ENCODE peak calls at places on chromosome 15, in six cellular contexts. L is H1, T is WTC11, I is A549, W is endothelial cell of umbilical vein, A is HepG2. Y is an unnamed sample.
A peak's percentile ranks its signal among the peaks of the same experiment; 100 is the strongest.

GRCh38 chr15:38746211-38746610 is 181.6 kb upstream of the RASGRP1 start:
- DNase-seq in W (no peak), A (no peak), T (no peak), I (no peak), L (no peak), Y (no peak)

GRCh38 chr15:22922003-22922402 is 58.2 kb downstream of the CYFIP1 start:
- DNase-seq in I (no peak), W (no peak), T (no peak), L (no peak), A (no peak), Y (no peak)

GRCh38 chr15:93278006-93278405 is 189.0 kb upstream of the RGMA start:
- DNase-seq in I (no peak), L (no peak), T (no peak), W (no peak), A (no peak), Y (no peak)

GRCh38 chr15:58517682-58518525 is 86.1 kb downstream of the LIPC start:
- DNase-seq in W (no peak), T (no peak), I (no peak), A (no peak), L (no peak), Y (no peak)

GRCh38 chr15:41429003-41429890 is 12.4 kb downstream of the RTF1 start:
- DNase-seq in W (no peak), T (no peak), I (no peak), L (no peak), A (no peak), Y (no peak)

GRCh38 chr15:43878466-43878865 is 51.7 kb downstream of the WDR76 start:
- DNase-seq in I (no peak), T (no peak), L (no peak), W (no peak), A (no peak), Y (no peak)

GRCh38 chr15:92647467-92648163 is 8.0 kb downstream of the FAM174B start:
- DNase-seq in T (no peak), W (no peak), I (no peak), L (no peak), A (no peak), Y (no peak)

GRCh38 chr15:49877871-49878511 is 241.0 kb downstream of the ATP8B4 start:
- DNase-seq in T (no peak), I (no peak), W (no peak), A (no peak), L (no peak), Y (no peak)

GRCh38 chr15:81843226-81843625 is 202.6 kb downstream of the MEX3B start:
- DNase-seq in A (no peak), I (no peak), T (no peak), W (no peak), L (no peak), Y (no peak)

DNA sequence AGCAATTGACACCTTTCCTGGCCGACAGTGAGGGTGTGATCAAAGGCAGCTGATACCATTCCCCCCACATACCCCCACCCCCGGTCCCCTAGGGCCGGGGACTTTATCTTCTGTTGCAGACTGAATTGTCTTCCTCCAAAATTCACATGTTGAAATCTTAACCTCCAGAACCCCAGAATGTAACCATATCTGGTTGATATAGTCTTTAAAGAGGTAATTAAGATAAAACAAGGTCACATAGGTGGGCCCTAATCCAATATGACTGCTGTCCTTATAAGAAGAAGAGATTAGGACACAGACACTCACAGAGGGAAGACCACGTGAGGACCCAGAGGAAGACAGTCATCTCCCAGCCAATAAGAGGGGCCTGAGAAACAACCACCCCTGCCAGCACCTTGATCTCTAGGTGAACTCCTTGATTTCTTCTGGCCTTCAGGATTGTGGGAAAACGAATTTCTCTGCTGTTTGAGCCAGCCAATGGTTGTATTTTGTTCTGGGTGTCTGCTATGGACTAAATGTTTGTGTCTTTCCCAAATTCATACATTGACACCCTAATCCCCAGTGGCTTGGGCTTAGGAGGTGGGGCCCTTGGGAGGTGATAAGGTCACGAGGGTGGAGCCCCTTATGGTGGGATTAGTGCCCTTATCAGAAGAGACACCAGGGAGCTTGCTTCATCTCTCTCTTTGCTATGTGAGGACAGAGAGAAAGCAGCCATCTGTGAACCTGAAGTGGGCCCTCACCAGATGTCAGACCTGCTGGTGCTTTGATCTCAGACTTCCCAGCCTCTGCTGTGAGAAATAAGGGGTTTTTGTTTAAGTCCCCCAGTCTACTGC is 144.0 kb downstream of the CHSY1 start:
- DNase-seq in T (no peak), W (no peak), L (no peak), A (no peak), I (no peak), Y (peak; percentile 41)
- TF ChIP-seq JUN in T (no peak), W (no peak), L (no peak), A (no peak), I (no peak), Y (no peak)

DNA sequence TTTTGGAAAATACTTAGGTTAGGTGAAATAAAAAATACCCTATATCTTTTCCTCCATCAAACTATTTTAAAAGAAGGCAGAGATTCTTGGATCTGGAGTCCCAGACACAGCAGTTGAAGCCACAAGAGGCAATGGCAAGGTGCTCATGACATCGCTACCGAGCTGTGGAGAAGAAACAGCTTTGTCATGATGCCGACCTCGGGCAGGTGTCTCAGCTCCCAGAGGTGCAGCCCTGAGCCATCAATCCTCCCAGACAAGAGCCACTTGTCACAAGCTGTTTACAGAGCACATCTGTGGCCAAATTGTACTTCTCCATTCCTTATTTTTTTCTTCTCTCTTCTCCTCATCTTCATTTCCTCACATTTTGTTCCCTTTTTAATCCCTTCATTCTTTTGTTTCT is 50.8 kb downstream of the GPR176 start:
- DNase-seq in W (no peak), L (no peak), I (no peak), A (no peak), T (no peak), Y (no peak)
- TF ChIP-seq JUN in W (no peak), L (no peak), I (no peak), A (no peak), T (no peak), Y (no peak)

DNA sequence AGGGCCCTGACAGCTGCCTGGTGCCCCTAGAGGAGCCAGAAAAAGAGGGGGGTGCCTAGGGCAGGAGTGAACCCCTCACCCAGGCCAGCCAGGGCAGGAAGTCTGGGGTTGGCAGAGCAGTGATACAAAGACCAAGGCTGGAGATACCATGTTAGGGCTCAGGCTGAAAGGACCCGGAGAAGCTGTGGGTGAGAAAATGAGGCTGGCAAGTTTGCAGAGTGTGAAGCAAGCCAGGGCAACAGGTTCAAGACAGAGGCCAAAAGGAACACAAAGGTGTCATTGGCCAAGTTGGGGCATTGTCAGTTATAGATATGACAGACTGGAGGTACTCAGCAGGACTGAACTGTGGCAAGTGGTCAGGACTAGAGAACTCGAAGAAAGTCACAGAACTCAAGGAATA is 40.6 kb upstream of the IREB2 start:
- DNase-seq in T (no peak), I (no peak), W (no peak), A (no peak), L (no peak), Y (no peak)
- TF ChIP-seq JUN in T (no peak), I (no peak), W (no peak), A (no peak), L (no peak), Y (no peak)

GRCh38 chr15:80776420-80777045 is 2.6 kb upstream of the CEMIP start:
- DNase-seq in A (peak; percentile 62), I (peak; percentile 86), T (peak; percentile 75), W (peak; percentile 81), L (peak; percentile 83), Y (peak; percentile 63)
- TF ChIP-seq JUN in A (no peak), I (no peak), T (no peak), W (no peak), L (no peak), Y (no peak)

GRCh38 chr15:67307156-67307555 is 52.6 kb downstream of the IQCH start:
- DNase-seq in L (no peak), T (no peak), W (peak; percentile 3), A (no peak), I (no peak), Y (no peak)

GRCh38 chr15:67300266-67300914 is 45.8 kb downstream of the IQCH start:
- DNase-seq in I (no peak), A (no peak), T (no peak), W (no peak), L (no peak), Y (no peak)

GRCh38 chr15:67305506-67305905 is 50.9 kb downstream of the IQCH start:
- DNase-seq in I (no peak), W (no peak), T (no peak), L (no peak), A (no peak), Y (no peak)

GRCh38 chr15:67304778-67305177 is 50.2 kb downstream of the IQCH start:
- DNase-seq in W (no peak), I (no peak), L (no peak), T (no peak), A (no peak), Y (no peak)

DNA sequence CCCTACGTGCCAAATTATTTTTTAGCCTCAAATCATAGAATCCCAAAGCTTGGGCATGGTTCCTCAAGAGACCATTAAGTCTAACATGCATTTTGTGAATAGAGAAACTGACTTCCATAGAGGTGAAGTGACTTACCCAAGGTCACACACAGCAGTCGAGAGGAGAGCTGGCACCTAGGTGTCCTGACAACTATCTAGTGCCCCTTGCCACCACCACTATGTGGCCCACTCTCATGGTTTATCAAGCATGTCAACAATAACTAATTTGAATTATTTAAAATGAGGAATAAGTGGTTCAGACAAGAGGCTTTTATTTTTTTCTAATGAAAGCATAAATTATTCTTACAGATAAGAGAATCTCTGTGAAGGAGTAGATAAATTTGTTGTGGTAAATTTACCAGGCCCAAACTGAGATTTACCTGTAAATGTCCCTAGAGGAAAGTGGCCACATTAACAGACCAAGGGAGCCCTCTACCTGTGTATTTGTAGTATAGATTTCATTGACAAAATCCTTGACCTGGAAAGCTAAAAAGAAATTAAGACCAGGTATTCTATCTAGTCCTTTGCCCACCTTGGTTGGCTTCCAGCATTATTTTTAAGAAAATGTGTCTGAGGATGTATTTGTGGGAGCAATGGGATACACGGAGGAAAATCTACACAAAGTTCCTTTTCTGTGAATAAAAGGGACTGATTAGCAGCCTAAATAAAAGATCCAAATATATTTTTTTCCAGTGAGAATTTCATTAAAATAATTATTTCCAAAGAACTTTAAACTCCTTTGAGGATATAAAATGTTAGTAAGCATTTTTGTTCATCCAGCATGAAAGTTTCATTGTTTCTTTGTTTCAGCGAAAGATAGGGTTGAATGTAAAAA is 49.1 kb downstream of the IQCH start:
- DNase-seq in L (no peak), W (peak; percentile 49), T (no peak), A (peak; percentile 49), I (peak; percentile 76), Y (peak; percentile 27)
- TF ChIP-seq JUN in L (no peak), W (no peak), T (no peak), A (no peak), I (no peak), Y (no peak)